ENCODE peak calls at places on chromosome 18, in nine cellular contexts. D, L, X, K, Z, E, Q, V and U are unnamed samples.

GRCh38 chr18:47604041-47604440 is 326.4 kb downstream of the SMAD2 start:
- DNase-seq in Q (no peak), Z (no peak), V (peak; percentile 59), L (no peak), D (no peak), X (no peak), K (no peak), E (no peak), U (no peak)

GRCh38 chr18:26044807-26045206 is 45.6 kb downstream of the SS18 start:
- DNase-seq in Z (no peak), Q (no peak), V (no peak), E (no peak), L (no peak), D (no peak), K (no peak), X (no peak), U (no peak)

GRCh38 chr18:75248426-75249191 is 38.0 kb downstream of the TSHZ1 start:
- DNase-seq in E (no peak), V (peak; percentile 28), L (peak; percentile 53), Z (no peak), D (no peak), X (no peak), Q (no peak), K (no peak), U (peak; percentile 58)

GRCh38 chr18:34322365-34323289 is 97.9 kb upstream of the NOL4 start:
- DNase-seq in D (no peak), V (no peak), K (peak; percentile 39), L (peak; percentile 73), E (peak; percentile 61), Z (no peak), Q (no peak), X (peak; percentile 41), U (peak; percentile 63)

GRCh38 chr18:58639237-58639636 is 10.3 kb upstream of the ALPK2 start:
- DNase-seq in K (no peak), Q (no peak), E (no peak), Z (no peak), L (no peak), V (no peak), X (no peak), D (no peak), U (no peak)

GRCh38 chr18:25946540-25946939 is 143.9 kb downstream of the SS18 start:
- DNase-seq in L (no peak), Q (no peak), Z (no peak), K (no peak), D (no peak), E (no peak), V (no peak), X (no peak), U (no peak)

GRCh38 chr18:51153659-51154371 is 43.7 kb downstream of the MEX3C start:
- DNase-seq in V (no peak), E (no peak), D (peak; percentile 15), K (no peak), Z (no peak), Q (peak; percentile 28), L (peak; percentile 29), X (no peak), U (no peak)

GRCh38 chr18:54740146-54740844 is 88.0 kb upstream of the RAB27B start:
- DNase-seq in Z (peak; percentile 56), V (no peak), L (no peak), X (peak; percentile 62), E (no peak), D (no peak), Q (no peak), K (peak; percentile 39), U (no peak)